ENCODE peak calls at places on chromosomes 4 and X, in seven cellular contexts. One of them, this sample, is unnamed.
A peak's percentile ranks its signal among the peaks of the same experiment; 100 is the strongest.

GRCh38 chr4:184644553-184645307 is 4.5 kb downstream of the CASP3 start:
- DNase-seq in right atrium auricular region: no peak
- DNase-seq in testis: no peak
- DNase-seq in pancreas: no peak
- DNase-seq in mucosa of descending colon: no peak
- DNase-seq in HCT116: no peak
- DNase-seq in tibial artery: no peak
- DNase-seq in this sample: no peak

GRCh38 chr4:188403272-188403671 is 264.0 kb downstream of the TRIML1 start:
- DNase-seq in right atrium auricular region: no peak
- DNase-seq in testis: no peak
- DNase-seq in pancreas: no peak
- DNase-seq in mucosa of descending colon: no peak
- DNase-seq in HCT116: no peak
- DNase-seq in tibial artery: no peak
- DNase-seq in this sample: no peak

GRCh38 chr4:176036585-176037205 is 28.9 kb upstream of the WDR17 start:
- DNase-seq in right atrium auricular region: no peak
- DNase-seq in testis: no peak
- DNase-seq in pancreas: no peak
- DNase-seq in mucosa of descending colon: no peak
- DNase-seq in HCT116: no peak
- DNase-seq in tibial artery: no peak
- DNase-seq in this sample: no peak

GRCh38 chr4:108397850-108398249 is 222.5 kb upstream of the RPL34 start:
- DNase-seq in right atrium auricular region: no peak
- DNase-seq in testis: no peak
- DNase-seq in pancreas: no peak
- DNase-seq in mucosa of descending colon: no peak
- DNase-seq in HCT116: no peak
- DNase-seq in tibial artery: no peak
- DNase-seq in this sample: no peak

GRCh38 chr4:74487771-74488170 is 42.8 kb downstream of the AREG start:
- DNase-seq in right atrium auricular region: no peak
- DNase-seq in testis: no peak
- DNase-seq in pancreas: no peak
- DNase-seq in mucosa of descending colon: no peak
- DNase-seq in HCT116: no peak
- DNase-seq in tibial artery: no peak
- DNase-seq in this sample: no peak

GRCh38 chr4:128357286-128357685 is 69.7 kb upstream of the PGRMC2 start:
- DNase-seq in right atrium auricular region: no peak
- DNase-seq in testis: no peak
- DNase-seq in pancreas: no peak
- DNase-seq in mucosa of descending colon: peak; percentile 17
- DNase-seq in HCT116: no peak
- DNase-seq in tibial artery: no peak
- DNase-seq in this sample: no peak

GRCh38 chrX:47645530-47645929 is 4.8 kb downstream of the ELK1 start:
- DNase-seq in right atrium auricular region: no peak
- DNase-seq in testis: no peak
- DNase-seq in pancreas: no peak
- DNase-seq in mucosa of descending colon: no peak
- DNase-seq in HCT116: no peak
- DNase-seq in tibial artery: no peak
- DNase-seq in this sample: no peak

GRCh38 chr4:19791422-19792113 is 460.1 kb upstream of the SLIT2 start:
- DNase-seq in right atrium auricular region: no peak
- DNase-seq in testis: no peak
- DNase-seq in pancreas: no peak
- DNase-seq in mucosa of descending colon: no peak
- DNase-seq in HCT116: no peak
- DNase-seq in tibial artery: no peak
- DNase-seq in this sample: no peak

GRCh38 chr4:128812360-128812958 is 3.0 kb downstream of the JADE1 start:
- DNase-seq in right atrium auricular region: peak; percentile 63
- DNase-seq in testis: peak; percentile 63
- DNase-seq in pancreas: no peak
- DNase-seq in mucosa of descending colon: no peak
- DNase-seq in HCT116: peak; percentile 19
- DNase-seq in tibial artery: no peak
- DNase-seq in this sample: peak; percentile 75

GRCh38 chr4:22179124-22179874 is 230.7 kb upstream of the KCNIP4 start:
- DNase-seq in right atrium auricular region: no peak
- DNase-seq in testis: no peak
- DNase-seq in pancreas: no peak
- DNase-seq in mucosa of descending colon: no peak
- DNase-seq in HCT116: no peak
- DNase-seq in tibial artery: no peak
- DNase-seq in this sample: no peak

GRCh38 chrX:151970661-151971060 is 3.8 kb downstream of the GABRE start:
- DNase-seq in right atrium auricular region: peak; percentile 83
- DNase-seq in testis: no peak
- DNase-seq in pancreas: no peak
- DNase-seq in mucosa of descending colon: peak; percentile 10
- DNase-seq in HCT116: no peak
- DNase-seq in tibial artery: peak; percentile 89
- DNase-seq in this sample: no peak

GRCh38 chr4:123596805-123597204 is 200.2 kb downstream of the SPRY1 start:
- DNase-seq in right atrium auricular region: no peak
- DNase-seq in testis: no peak
- DNase-seq in pancreas: no peak
- DNase-seq in mucosa of descending colon: no peak
- DNase-seq in HCT116: no peak
- DNase-seq in tibial artery: no peak
- DNase-seq in this sample: no peak
- H3K4me1 ChIP-seq in right atrium auricular region: no peaks in the 10 kb centered on the region
- H3K4me1 ChIP-seq in testis: peaks cover 26% of the 10 kb centered on the region
- H3K4me1 ChIP-seq in pancreas: peaks cover 11% of the 10 kb centered on the region
- H3K4me1 ChIP-seq in mucosa of descending colon: peaks cover 29% of the 10 kb centered on the region
- H3K4me1 ChIP-seq in HCT116: no peaks in the 10 kb centered on the region
- H3K4me1 ChIP-seq in tibial artery: peaks cover 14% of the 10 kb centered on the region
- H3K4me1 ChIP-seq in this sample: peaks cover 18% of the 10 kb centered on the region

DNA sequence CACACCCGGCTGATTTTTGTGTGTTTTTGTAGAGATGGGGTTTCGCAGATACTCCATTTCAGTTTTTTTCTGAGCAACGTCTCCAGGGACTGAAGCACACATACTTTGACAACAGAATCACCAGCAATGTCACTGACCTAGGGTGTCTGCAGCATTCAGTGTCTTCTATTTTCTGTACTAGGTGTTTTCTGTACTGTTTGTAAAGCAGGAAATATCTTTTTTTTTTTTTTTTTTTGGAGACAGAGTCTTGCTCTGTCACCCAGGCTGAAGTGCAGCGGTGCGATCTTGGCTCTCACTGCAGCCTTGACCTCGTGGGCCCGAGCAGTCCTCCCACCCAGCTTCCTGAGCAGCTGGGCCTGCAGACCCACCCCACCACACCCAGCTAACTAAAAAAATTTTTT is 8.8 kb downstream of the ADD1 start:
- DNase-seq in right atrium auricular region: no peak
- DNase-seq in testis: peak; percentile 33
- DNase-seq in pancreas: no peak
- DNase-seq in mucosa of descending colon: no peak
- DNase-seq in HCT116: no peak
- DNase-seq in tibial artery: no peak
- DNase-seq in this sample: peak; percentile 80
- H3K4me1 ChIP-seq in right atrium auricular region: no peaks in the 10 kb centered on the region
- H3K4me1 ChIP-seq in testis: peaks cover 49% of the 10 kb centered on the region
- H3K4me1 ChIP-seq in pancreas: peaks cover 42% of the 10 kb centered on the region
- H3K4me1 ChIP-seq in mucosa of descending colon: peaks cover 54% of the 10 kb centered on the region
- H3K4me1 ChIP-seq in HCT116: no peaks in the 10 kb centered on the region
- H3K4me1 ChIP-seq in tibial artery: peaks cover 69% of the 10 kb centered on the region
- H3K4me1 ChIP-seq in this sample: peaks cover 25% of the 10 kb centered on the region

DNA sequence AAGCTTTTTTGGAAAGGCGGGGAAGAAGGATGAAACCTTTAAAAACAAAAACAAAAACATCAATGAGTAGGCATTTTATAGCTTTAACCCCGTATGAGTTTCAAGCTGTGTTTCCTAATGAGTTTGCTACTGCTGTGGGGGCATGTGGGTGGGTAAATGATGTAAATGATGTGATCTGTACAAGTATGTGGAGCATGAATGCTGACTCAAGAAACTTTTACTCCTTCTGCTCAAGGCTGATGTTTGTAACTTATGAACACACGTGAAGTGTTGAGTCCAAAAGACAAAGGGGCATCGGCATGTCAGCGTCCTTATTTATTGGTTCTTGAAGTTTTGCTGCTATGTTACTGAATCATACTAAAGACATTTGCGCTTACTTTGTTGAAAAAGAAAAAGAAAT is 76.9 kb downstream of the CLCN4 start:
- DNase-seq in right atrium auricular region: no peak
- DNase-seq in testis: no peak
- DNase-seq in pancreas: no peak
- DNase-seq in mucosa of descending colon: no peak
- DNase-seq in HCT116: no peak
- DNase-seq in tibial artery: no peak
- DNase-seq in this sample: no peak
- H3K4me1 ChIP-seq in right atrium auricular region: no peaks in the 10 kb centered on the region
- H3K4me1 ChIP-seq in testis: no peaks in the 10 kb centered on the region
- H3K4me1 ChIP-seq in pancreas: no peaks in the 10 kb centered on the region
- H3K4me1 ChIP-seq in mucosa of descending colon: no peaks in the 10 kb centered on the region
- H3K4me1 ChIP-seq in HCT116: peaks cover 10% of the 10 kb centered on the region
- H3K4me1 ChIP-seq in tibial artery: no peaks in the 10 kb centered on the region
- H3K4me1 ChIP-seq in this sample: no peaks in the 10 kb centered on the region

GRCh38 chr4:94519925-94520789 is 68.4 kb downstream of the PDLIM5 start:
- DNase-seq in right atrium auricular region: no peak
- DNase-seq in testis: no peak
- DNase-seq in pancreas: no peak
- DNase-seq in mucosa of descending colon: no peak
- DNase-seq in HCT116: no peak
- DNase-seq in tibial artery: no peak
- DNase-seq in this sample: no peak
- H3K4me1 ChIP-seq in right atrium auricular region: no peaks in the 10 kb centered on the region
- H3K4me1 ChIP-seq in testis: peaks cover 9% of the 10 kb centered on the region
- H3K4me1 ChIP-seq in pancreas: peaks cover 28% of the 10 kb centered on the region
- H3K4me1 ChIP-seq in mucosa of descending colon: no peaks in the 10 kb centered on the region
- H3K4me1 ChIP-seq in HCT116: peaks cover 56% of the 10 kb centered on the region
- H3K4me1 ChIP-seq in tibial artery: peaks cover 100% of the 10 kb centered on the region
- H3K4me1 ChIP-seq in this sample: no peaks in the 10 kb centered on the region

GRCh38 chr4:132316738-132317137 is 832.4 kb upstream of the PCDH10 start:
- DNase-seq in right atrium auricular region: no peak
- DNase-seq in testis: no peak
- DNase-seq in pancreas: no peak
- DNase-seq in mucosa of descending colon: no peak
- DNase-seq in HCT116: no peak
- DNase-seq in tibial artery: no peak
- DNase-seq in this sample: no peak

GRCh38 chr4:132313852-132314251 is 835.2 kb upstream of the PCDH10 start:
- DNase-seq in right atrium auricular region: no peak
- DNase-seq in testis: no peak
- DNase-seq in pancreas: no peak
- DNase-seq in mucosa of descending colon: no peak
- DNase-seq in HCT116: no peak
- DNase-seq in tibial artery: no peak
- DNase-seq in this sample: no peak

GRCh38 chr4:132317923-132318322 is 831.2 kb upstream of the PCDH10 start:
- DNase-seq in right atrium auricular region: no peak
- DNase-seq in testis: no peak
- DNase-seq in pancreas: no peak
- DNase-seq in mucosa of descending colon: no peak
- DNase-seq in HCT116: no peak
- DNase-seq in tibial artery: no peak
- DNase-seq in this sample: no peak
- H3K4me1 ChIP-seq in right atrium auricular region: no peaks in the 10 kb centered on the region
- H3K4me1 ChIP-seq in testis: no peaks in the 10 kb centered on the region
- H3K4me1 ChIP-seq in pancreas: no peaks in the 10 kb centered on the region
- H3K4me1 ChIP-seq in mucosa of descending colon: no peaks in the 10 kb centered on the region
- H3K4me1 ChIP-seq in HCT116: no peaks in the 10 kb centered on the region
- H3K4me1 ChIP-seq in tibial artery: no peaks in the 10 kb centered on the region
- H3K4me1 ChIP-seq in this sample: peaks cover 6% of the 10 kb centered on the region

DNA sequence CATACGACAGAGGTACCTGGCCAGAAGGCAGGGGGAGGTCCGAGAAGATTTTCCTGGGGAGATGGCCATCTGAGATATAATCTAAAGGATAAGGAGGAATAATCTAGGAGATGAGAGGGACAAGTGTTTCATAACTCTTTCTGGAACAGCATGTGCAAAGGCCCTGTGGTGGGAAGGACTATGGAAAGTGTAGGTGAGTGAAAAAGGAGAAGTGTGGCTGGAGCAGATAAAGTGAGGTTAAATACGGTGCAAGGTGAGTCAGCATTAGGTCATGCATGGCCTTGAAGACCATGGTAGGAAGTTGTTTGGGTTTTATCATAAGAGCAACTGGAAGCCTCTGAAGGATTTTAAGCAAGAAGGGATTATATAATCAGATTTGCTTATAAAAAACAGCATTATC is 34.6 kb upstream of the MTM1 start:
- DNase-seq in right atrium auricular region: no peak
- DNase-seq in testis: no peak
- DNase-seq in pancreas: no peak
- DNase-seq in mucosa of descending colon: no peak
- DNase-seq in HCT116: no peak
- DNase-seq in tibial artery: no peak
- DNase-seq in this sample: no peak
- H3K4me1 ChIP-seq in right atrium auricular region: no peaks in the 10 kb centered on the region
- H3K4me1 ChIP-seq in testis: no peaks in the 10 kb centered on the region
- H3K4me1 ChIP-seq in pancreas: no peaks in the 10 kb centered on the region
- H3K4me1 ChIP-seq in mucosa of descending colon: no peaks in the 10 kb centered on the region
- H3K4me1 ChIP-seq in HCT116: no peaks in the 10 kb centered on the region
- H3K4me1 ChIP-seq in tibial artery: peaks cover 13% of the 10 kb centered on the region
- H3K4me1 ChIP-seq in this sample: no peaks in the 10 kb centered on the region

GRCh38 chr4:87057835-87058234 is 123.0 kb downstream of the AFF1 start:
- DNase-seq in right atrium auricular region: no peak
- DNase-seq in testis: no peak
- DNase-seq in pancreas: no peak
- DNase-seq in mucosa of descending colon: no peak
- DNase-seq in HCT116: no peak
- DNase-seq in tibial artery: no peak
- DNase-seq in this sample: no peak
- H3K4me1 ChIP-seq in right atrium auricular region: no peaks in the 10 kb centered on the region
- H3K4me1 ChIP-seq in testis: peaks cover 34% of the 10 kb centered on the region
- H3K4me1 ChIP-seq in pancreas: peaks cover 61% of the 10 kb centered on the region
- H3K4me1 ChIP-seq in mucosa of descending colon: peaks cover 49% of the 10 kb centered on the region
- H3K4me1 ChIP-seq in HCT116: peaks cover 35% of the 10 kb centered on the region
- H3K4me1 ChIP-seq in tibial artery: peaks cover 90% of the 10 kb centered on the region
- H3K4me1 ChIP-seq in this sample: peaks cover 27% of the 10 kb centered on the region

GRCh38 chr4:41119867-41120295 is 94.5 kb downstream of the APBB2 start:
- DNase-seq in right atrium auricular region: no peak
- DNase-seq in testis: no peak
- DNase-seq in pancreas: no peak
- DNase-seq in mucosa of descending colon: no peak
- DNase-seq in HCT116: no peak
- DNase-seq in tibial artery: no peak
- DNase-seq in this sample: no peak

GRCh38 chr4:41122775-41123174 is 91.6 kb downstream of the APBB2 start:
- DNase-seq in right atrium auricular region: no peak
- DNase-seq in testis: no peak
- DNase-seq in pancreas: no peak
- DNase-seq in mucosa of descending colon: no peak
- DNase-seq in HCT116: no peak
- DNase-seq in tibial artery: no peak
- DNase-seq in this sample: no peak

GRCh38 chr4:41122309-41122708 is 92.0 kb downstream of the APBB2 start:
- DNase-seq in right atrium auricular region: no peak
- DNase-seq in testis: no peak
- DNase-seq in pancreas: no peak
- DNase-seq in mucosa of descending colon: no peak
- DNase-seq in HCT116: no peak
- DNase-seq in tibial artery: no peak
- DNase-seq in this sample: no peak

GRCh38 chr4:41120297-41121217 is 93.8 kb downstream of the APBB2 start:
- DNase-seq in right atrium auricular region: peak; percentile 69
- DNase-seq in testis: peak; percentile 83
- DNase-seq in pancreas: no peak
- DNase-seq in mucosa of descending colon: no peak
- DNase-seq in HCT116: no peak
- DNase-seq in tibial artery: peak; percentile 89
- DNase-seq in this sample: no peak

GRCh38 chr4:41121906-41122305 is 92.4 kb downstream of the APBB2 start:
- DNase-seq in right atrium auricular region: no peak
- DNase-seq in testis: no peak
- DNase-seq in pancreas: no peak
- DNase-seq in mucosa of descending colon: no peak
- DNase-seq in HCT116: no peak
- DNase-seq in tibial artery: no peak
- DNase-seq in this sample: no peak
- H3K4me1 ChIP-seq in right atrium auricular region: no peaks in the 10 kb centered on the region
- H3K4me1 ChIP-seq in testis: peaks cover 3% of the 10 kb centered on the region
- H3K4me1 ChIP-seq in pancreas: peaks cover 7% of the 10 kb centered on the region
- H3K4me1 ChIP-seq in mucosa of descending colon: peaks cover 13% of the 10 kb centered on the region
- H3K4me1 ChIP-seq in HCT116: peaks cover 57% of the 10 kb centered on the region
- H3K4me1 ChIP-seq in tibial artery: peaks cover 83% of the 10 kb centered on the region
- H3K4me1 ChIP-seq in this sample: no peaks in the 10 kb centered on the region

This sample was measured in OCI-LY7.